ENCODE peak calls at places on chromosomes 6 and 20, in seven cellular contexts. X, G, R, A, P, U and Z are unnamed samples.

GRCh38 chr20:14861028-14861699 is 523.8 kb upstream of the FLRT3 start:
- DNase-seq in A (no peak), P (no peak), G (no peak), U (no peak), R (no peak), X (no peak), Z (no peak)

GRCh38 chr20:10922941-10923340 is 249.1 kb upstream of the JAG1 start:
- DNase-seq in P (no peak), U (no peak), A (no peak), R (no peak), G (no peak), X (no peak), Z (peak)

GRCh38 chr20:4549711-4550259 is 171.9 kb upstream of the PRND start:
- DNase-seq in X (no peak), G (no peak), U (no peak), P (no peak), R (no peak), A (no peak), Z (no peak)

GRCh38 chr20:58481541-58482021 is 33.6 kb downstream of the APCDD1L start:
- DNase-seq in X (peak), G (peak), R (no peak), U (peak), P (peak), A (no peak), Z (no peak)

GRCh38 chr6:31083742-31084354 is 28.5 kb downstream of the C6orf15 start:
- DNase-seq in A (no peak), R (no peak), X (peak), G (peak), P (peak), U (peak), Z (no peak)

GRCh38 chr6:25369450-25370086 is 90.4 kb downstream of the CARMIL1 start:
- DNase-seq in U (no peak), A (no peak), X (peak), P (no peak), G (no peak), R (no peak), Z (no peak)

GRCh38 chr20:58851221-58851968 is 693 bp upstream of the GNAS-AS1 start:
- DNase-seq in P (no peak), X (no peak), U (no peak), A (no peak), R (peak), G (no peak), Z (no peak)

GRCh38 chr20:12914804-12915203 is 94.0 kb upstream of the SPTLC3 start:
- DNase-seq in X (peak), P (no peak), U (no peak), R (no peak), A (no peak), G (no peak), Z (no peak)

GRCh38 chr6:33742837-33743236 is 3.9 kb downstream of the IP6K3 start:
- DNase-seq in U (no peak), A (no peak), G (no peak), X (no peak), P (no peak), R (no peak), Z (no peak)

GRCh38 chr6:98547634-98548033 is 286.7 kb upstream of the POU3F2 start:
- DNase-seq in G (no peak), P (no peak), X (no peak), U (no peak), A (no peak), R (peak), Z (no peak)

GRCh38 chr6:166556871-166557322 is 29.6 kb downstream of the RAMACL start:
- DNase-seq in G (peak), A (no peak), X (no peak), R (no peak), U (no peak), P (peak), Z (no peak)
- TF ChIP-seq POLR2AphosphoS5 in G (peak), A (no peak), X (no peak), R (peak), U (no peak), P (peak), Z (no peak)

GRCh38 chr6:111661541-111662041 is 55.9 kb upstream of the TRAF3IP2 start:
- DNase-seq in G (no peak), R (no peak), P (no peak), A (no peak), X (no peak), U (peak), Z (no peak)
- H3K27ac ChIP-seq in G (no peak), R (no peak), P (no peak), A (no peak), X (no peak), U (no peak), Z (no peak)

DNA sequence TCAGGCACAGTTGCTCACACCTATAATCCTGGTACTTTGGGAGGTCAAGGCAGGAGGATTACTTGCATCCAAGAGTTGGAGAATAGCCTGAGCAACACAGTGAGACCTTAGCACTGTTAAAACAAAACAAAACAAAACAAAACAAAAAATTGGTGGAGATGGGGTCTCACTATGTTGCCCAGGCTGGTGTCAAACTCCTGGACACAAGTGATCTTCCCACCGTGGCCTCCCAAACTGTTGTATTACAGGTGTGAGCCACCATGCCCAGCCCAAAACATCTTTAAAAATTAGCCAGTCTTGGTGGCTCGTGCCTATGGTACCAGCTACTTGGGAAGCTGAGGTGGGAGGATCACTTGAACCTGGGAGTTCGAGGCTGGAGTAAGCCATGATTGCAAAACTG is 120.2 kb downstream of the GMDS start:
- DNase-seq in R (no peak), U (no peak), G (no peak), P (no peak), X (no peak), A (no peak), Z (no peak)
- H3K9ac ChIP-seq in R (no peak), U (no peak), G (peak), P (no peak), X (no peak), A (no peak), Z (no peak)

GRCh38 chr6:150975136-150975535 is 109.6 kb downstream of the MTHFD1L start:
- DNase-seq in X (no peak), R (no peak), U (no peak), P (no peak), G (no peak), A (no peak), Z (no peak)
- TF ChIP-seq POLR2AphosphoS5 in X (no peak), R (no peak), U (no peak), P (no peak), G (no peak), A (no peak), Z (no peak)

DNA sequence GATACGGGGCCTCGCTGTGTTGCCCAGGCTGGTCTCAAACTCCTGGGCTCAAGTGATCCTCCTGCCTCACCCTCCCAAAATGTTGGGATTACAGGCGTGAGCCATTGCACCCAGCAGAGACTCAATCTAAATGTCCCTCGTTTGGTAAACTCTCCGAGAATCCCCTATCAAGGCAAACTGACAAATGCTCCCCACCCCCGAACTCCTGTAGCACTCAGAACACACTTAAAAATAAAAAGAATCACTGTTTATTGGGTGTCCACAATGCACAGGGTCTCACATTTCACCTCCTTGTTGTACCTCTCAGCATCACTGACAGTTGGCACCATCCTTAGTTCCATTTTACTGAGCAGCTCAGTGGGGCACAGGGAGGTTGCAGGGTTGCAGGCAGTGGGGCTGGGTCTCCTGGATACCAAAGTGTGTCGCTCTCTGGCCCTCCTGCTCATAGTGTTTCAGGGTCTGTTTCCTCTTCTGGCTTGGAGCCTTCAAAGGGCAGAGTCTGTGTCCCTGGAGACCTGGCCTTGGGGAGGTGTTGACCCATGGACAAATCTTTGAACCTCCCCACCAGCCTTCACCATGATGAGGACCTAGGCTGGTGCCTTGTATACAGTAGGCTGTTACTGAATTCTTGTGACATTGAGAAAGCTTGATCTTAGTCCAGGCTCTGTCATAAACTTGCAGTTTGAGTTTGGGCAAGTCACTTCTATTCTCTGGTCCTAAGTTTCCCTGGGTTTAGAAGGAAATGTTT is 8.6 kb upstream of the SRC start:
- DNase-seq in G (no peak), P (no peak), U (no peak), X (peak), A (no peak), R (no peak), Z (no peak)
- H3K27ac ChIP-seq in G (no peak), P (no peak), U (no peak), X (peak), A (peak), R (no peak), Z (no peak)

DNA sequence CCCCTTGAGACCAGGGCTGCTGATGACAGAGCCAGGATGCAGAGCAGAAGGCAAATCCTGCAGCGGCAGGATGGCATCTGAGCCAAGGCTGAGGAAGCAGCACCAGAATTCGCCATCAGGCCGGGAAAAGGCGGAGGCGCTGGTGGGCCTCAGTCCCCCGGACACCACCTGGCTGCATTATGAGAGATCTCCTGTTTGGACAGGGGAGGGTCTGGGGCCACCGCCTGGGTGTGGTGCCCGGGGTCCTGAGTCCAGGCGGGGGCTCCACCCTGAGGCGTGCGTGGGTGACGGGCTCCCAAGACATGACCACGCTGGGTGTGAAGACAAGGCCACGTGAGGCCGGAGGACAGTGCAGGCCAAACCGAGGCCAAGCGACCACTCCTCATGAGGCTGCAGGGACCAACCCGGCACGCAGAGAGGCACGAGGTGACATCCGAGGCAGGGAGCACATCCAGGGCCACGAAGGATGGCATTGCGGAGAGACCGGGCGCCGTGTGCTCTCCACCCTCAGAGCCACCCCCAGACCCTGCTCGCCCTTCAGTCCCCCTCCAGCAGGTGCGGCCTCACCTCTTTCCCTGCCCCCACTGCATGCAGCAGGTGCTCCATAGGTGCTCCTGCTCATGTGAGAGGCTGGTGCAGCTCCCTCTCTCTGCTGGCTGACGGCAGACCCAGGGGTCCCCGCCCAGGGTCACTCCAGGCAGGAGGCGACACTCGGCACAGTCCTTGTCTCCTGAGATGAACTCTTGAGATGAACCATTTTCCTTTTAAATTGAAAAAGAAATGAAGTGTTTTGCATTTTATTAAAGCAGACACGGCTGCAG is 33.7 kb upstream of the CHRNA4 start:
- DNase-seq in X (no peak), G (no peak), A (no peak), P (no peak), U (no peak), R (no peak), Z (no peak)
- H3K9ac ChIP-seq in X (no peak), G (no peak), A (no peak), P (no peak), U (no peak), R (no peak), Z (no peak)

DNA sequence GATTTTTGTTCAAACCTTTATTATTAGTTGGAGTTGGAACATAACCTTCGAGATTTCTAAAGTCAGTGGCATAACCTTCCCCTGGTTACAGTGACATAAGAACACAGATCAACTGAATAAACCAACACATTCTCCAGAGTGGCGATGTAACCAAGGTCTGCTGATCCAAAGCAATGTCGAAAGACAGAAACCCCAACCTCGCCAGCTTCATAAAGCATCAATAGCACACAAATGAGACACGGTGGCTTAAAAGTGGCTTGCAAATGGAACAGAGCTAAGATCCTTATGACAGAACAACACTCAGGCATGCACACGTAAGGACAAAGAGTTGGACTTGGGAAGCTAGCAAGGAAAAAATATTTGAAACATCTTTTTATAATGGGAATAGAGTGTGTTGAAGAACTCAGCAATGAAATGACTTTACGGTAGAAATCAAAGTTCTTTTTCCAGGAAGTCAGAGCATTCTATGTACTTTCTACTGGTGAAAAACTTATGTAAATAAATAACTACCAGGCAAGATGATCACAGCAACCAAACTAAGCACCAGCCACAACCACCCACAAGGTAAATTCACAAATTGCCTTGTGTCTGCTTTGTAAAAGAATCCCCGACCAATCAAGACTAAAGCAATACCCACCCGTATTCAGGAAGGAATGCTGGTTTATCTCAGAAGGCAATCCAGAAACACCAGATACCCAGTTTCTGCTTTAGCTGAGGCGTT is 61.0 kb upstream of the NHSL1 start:
- DNase-seq in R (no peak), P (no peak), U (no peak), X (peak), G (no peak), A (no peak), Z (no peak)
- TF ChIP-seq POLR2AphosphoS5 in R (no peak), P (no peak), U (no peak), X (no peak), G (no peak), A (no peak), Z (no peak)

DNA sequence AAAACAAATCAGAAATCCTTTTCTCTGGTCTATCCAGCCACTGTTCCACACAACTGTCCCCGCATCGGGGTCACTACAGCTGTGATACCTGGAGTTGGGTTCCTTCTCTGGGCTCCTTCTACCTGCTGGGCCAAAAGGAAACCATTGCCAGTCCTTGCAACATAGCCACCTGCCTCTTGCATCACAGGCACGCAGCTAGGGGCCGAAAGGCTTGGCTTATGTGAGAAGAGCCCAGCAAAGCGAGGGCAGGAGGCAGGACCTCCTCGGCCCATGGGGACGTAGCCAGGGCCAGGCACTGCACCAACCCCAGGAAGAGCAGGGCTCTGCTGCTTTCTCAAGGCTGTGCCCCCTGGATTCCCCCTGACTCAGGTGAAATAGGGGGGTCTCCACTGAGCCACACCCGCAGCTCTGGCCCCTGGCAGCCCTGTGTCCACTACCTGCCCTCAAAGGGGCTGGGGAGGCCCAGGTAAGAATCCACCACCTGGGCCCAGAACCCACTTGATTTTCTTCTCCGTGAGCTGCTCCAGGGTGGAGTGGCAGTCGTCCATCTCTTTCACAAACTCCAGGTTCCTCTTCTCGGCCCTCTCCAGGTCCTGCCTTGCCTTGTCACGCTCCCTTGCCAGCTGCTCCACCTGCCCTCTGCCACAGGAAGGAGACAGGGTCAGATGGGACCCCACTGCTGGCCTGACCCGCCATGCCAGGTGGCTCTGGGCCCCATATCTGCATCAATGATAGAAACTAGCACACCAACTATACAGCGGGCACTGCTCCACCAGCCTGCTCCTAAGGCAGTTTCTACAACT is 88.9 kb downstream of the GINS1 start:
- DNase-seq in G (no peak), R (no peak), X (no peak), U (no peak), P (no peak), A (no peak), Z (no peak)
- H3K27ac ChIP-seq in G (no peak), R (no peak), X (no peak), U (no peak), P (no peak), A (no peak), Z (no peak)

GRCh38 chr6:86936834-86937218 is 502 bp upstream of the HTR1E start:
- DNase-seq in R (no peak), X (no peak), U (peak), P (no peak), G (no peak), A (no peak), Z (no peak)
- H3K9ac ChIP-seq in R (no peak), X (no peak), U (no peak), P (no peak), G (no peak), A (no peak), Z (no peak)